ENCODE peak calls at places on chromosomes 11 and 22, in ten cellular contexts. Q is thoracic aorta; F is A549; B is omental fat pad; G is GM12878; Y is stimulated activated naive CD8-positive, alpha-beta T cell treated with anti-CD3 and anti-CD28 coated beads, Interleukin-15, amount 100 ng/mL, for 72 hours; S is IMR-90; A is heart right ventricle; D is CD8-positive, alpha-beta T cell; W is CD4-positive, CD25-positive, alpha-beta regulatory T cell. J is an unnamed sample.

GRCh38 chr11:127890026-127890611 is 697.2 kb downstream of the ETS1 start:
- ATAC-seq in G (no peak), A (no peak), F (no peak), B (no peak), S (peak), Y (no peak), W (no peak), D (no peak), Q (no peak), J (no peak)

GRCh38 chr22:24592144-24592845 is 578 bp downstream of the LRRC75B start:
- ATAC-seq in Y (peak), S (peak), G (peak), Q (no peak), B (peak), F (peak), A (no peak), D (no peak), W (no peak), J (peak)

GRCh38 chr11:12864316-12865156 is 144.6 kb upstream of the RASSF10 start:
- ATAC-seq in W (no peak), F (no peak), B (peak), G (no peak), D (no peak), Q (no peak), A (no peak), Y (no peak), S (peak), J (peak)

GRCh38 chr11:63866211-63866610 is 27.3 kb downstream of the MARK2 start:
- ATAC-seq in B (no peak), G (peak), Y (peak), Q (no peak), A (no peak), W (peak), S (no peak), F (no peak), D (peak), J (no peak)

GRCh38 chr11:37908224-37908558 is 1310.2 kb upstream of the RAG2 start:
- ATAC-seq in Q (no peak), S (no peak), A (no peak), Y (no peak), B (no peak), G (no peak), W (no peak), F (no peak), D (no peak), J (no peak)

GRCh38 chr22:27752771-27753170 is 48.8 kb downstream of the MN1 start:
- ATAC-seq in Q (peak), A (peak), G (no peak), B (peak), Y (no peak), F (peak), W (no peak), S (peak), D (no peak), J (peak)

GRCh38 chr11:125903753-125904659 is at the start of gene DDX25:
- ATAC-seq in B (no peak), W (no peak), F (no peak), Q (no peak), G (no peak), S (no peak), A (peak), Y (peak), D (peak), J (no peak)

GRCh38 chr22:24051568-24051967 is 40.5 kb downstream of the CABIN1 start:
- ATAC-seq in S (no peak), D (no peak), A (peak), Q (peak), B (no peak), G (no peak), Y (no peak), F (no peak), W (no peak), J (peak)

GRCh38 chr11:12979928-12980689 is 29.0 kb upstream of the RASSF10 start:
- ATAC-seq in G (no peak), A (no peak), F (no peak), W (no peak), Y (no peak), D (no peak), Q (no peak), S (no peak), B (no peak), J (no peak)

GRCh38 chr11:20008190-20008801 is 152.0 kb downstream of the DBX1 start:
- ATAC-seq in Y (no peak), Q (peak), W (no peak), D (no peak), S (no peak), F (no peak), A (no peak), B (no peak), G (no peak), J (no peak)

GRCh38 chr11:359181-359714 is 10.1 kb upstream of the B4GALNT4 start:
- ATAC-seq in F (no peak), Y (peak), D (peak), A (no peak), B (no peak), G (peak), Q (no peak), W (peak), S (no peak), J (no peak)

GRCh38 chr11:123590296-123590912 is 64.0 kb downstream of the SCN3B start:
- ATAC-seq in A (peak), F (peak), G (no peak), D (no peak), Q (no peak), Y (peak), W (no peak), B (peak), S (peak), J (peak)

GRCh38 chr11:895331-896223 is 15.0 kb downstream of the CHID1 start:
- ATAC-seq in D (no peak), Y (no peak), A (no peak), B (no peak), W (no peak), G (no peak), F (no peak), Q (no peak), S (no peak), J (no peak)